ENCODE peak calls at places on chromosomes 3 and 15, in five cellular contexts. Y, C, L, Q and V are unnamed samples.

GRCh38 chr3:11201246-11202024 is 47.1 kb downstream of the HRH1 start:
- DNase-seq in Y (peak), C (no peak), L (peak), Q (no peak), V (no peak)

GRCh38 chr15:84599906-84600305 is 903 bp upstream of the ZSCAN2 start:
- DNase-seq in Y (no peak), C (no peak), L (no peak), Q (no peak), V (no peak)

GRCh38 chr3:64939309-64939708 is 251.5 kb upstream of the ADAMTS9 start:
- DNase-seq in Y (no peak), C (no peak), L (no peak), Q (no peak), V (no peak)

GRCh38 chr15:63554337-63554927 is 42.8 kb upstream of the FBXL22 start:
- DNase-seq in Y (no peak), C (no peak), L (no peak), Q (no peak), V (no peak)

GRCh38 chr3:167406876-167407492 is 26.9 kb upstream of the ZBBX start:
- DNase-seq in Y (peak), C (no peak), L (peak), Q (no peak), V (peak)

GRCh38 chr3:191362524-191363090 is 32.3 kb upstream of the UTS2B start:
- DNase-seq in Y (no peak), C (no peak), L (no peak), Q (no peak), V (no peak)

GRCh38 chr15:85825719-85826118 is 31.0 kb upstream of the KLHL25 start:
- DNase-seq in Y (no peak), C (no peak), L (no peak), Q (no peak), V (peak)

GRCh38 chr3:10292505-10293419 is at the start of gene GHRL:
- DNase-seq in Y (peak), C (no peak), L (no peak), Q (peak), V (no peak)